ENCODE peak calls at places on chromosome 11, in seven cellular contexts. R is NCI-H1436, P is H9, V is RWPE1, U is heart left ventricle, Q is H7, K is NCI-H1105. Z is an unnamed sample.

GRCh38 chr11:112963368-112963955 is 2.2 kb downstream of the NCAM1 start:
- DNase-seq in R (peak; percentile 38), P (no peak), V (no peak), U (peak; percentile 20), Q (peak; percentile 82), K (peak; percentile 72), Z (no peak)

GRCh38 chr11:1230456-1231395 is 7.9 kb downstream of the MUC5B start:
- DNase-seq in R (no peak), P (peak; percentile 41), V (peak; percentile 52), U (no peak), Q (peak; percentile 82), K (no peak), Z (no peak)

GRCh38 chr11:10295056-10295901 is 1.3 kb upstream of the SBF2 start:
- DNase-seq in R (no peak), P (no peak), V (no peak), U (no peak), Q (peak; percentile 13), K (no peak), Z (no peak)

GRCh38 chr11:128365044-128365443 is 222.3 kb downstream of the ETS1 start:
- DNase-seq in R (no peak), P (no peak), V (peak; percentile 17), U (no peak), Q (no peak), K (no peak), Z (no peak)

GRCh38 chr11:15837901-15838489 is 518.4 kb downstream of the SOX6 start:
- DNase-seq in R (no peak), P (no peak), V (no peak), U (no peak), Q (no peak), K (no peak), Z (no peak)

GRCh38 chr11:61489833-61490585 is 18.5 kb upstream of the LRRC10B start:
- DNase-seq in R (no peak), P (peak; percentile 74), V (no peak), U (peak; percentile 47), Q (peak; percentile 93), K (no peak), Z (no peak)

GRCh38 chr11:36471577-36471976 is 38.5 kb downstream of the TRAF6 start:
- DNase-seq in R (no peak), P (no peak), V (no peak), U (no peak), Q (no peak), K (peak; percentile 3), Z (no peak)

GRCh38 chr11:95092549-95093324 is 3.1 kb downstream of the ENDOD1 start:
- DNase-seq in R (no peak), P (no peak), V (peak; percentile 37), U (no peak), Q (peak; percentile 56), K (no peak), Z (no peak)

GRCh38 chr11:115168229-115168671 is 336.0 kb downstream of the CADM1 start:
- DNase-seq in R (no peak), P (no peak), V (peak; percentile 8), U (peak; percentile 35), Q (no peak), K (no peak), Z (no peak)

GRCh38 chr11:95084509-95084908 is 5.1 kb upstream of the ENDOD1 start:
- DNase-seq in R (no peak), P (no peak), V (peak; percentile 58), U (no peak), Q (no peak), K (no peak), Z (peak; percentile 32)

GRCh38 chr11:32422545-32422944 is 12.8 kb downstream of the WT1 start:
- DNase-seq in R (no peak), P (no peak), V (no peak), U (no peak), Q (no peak), K (no peak), Z (no peak)

GRCh38 chr11:82041764-82042163 is 691.9 kb downstream of the FAM181B start:
- DNase-seq in R (no peak), P (no peak), V (no peak), U (no peak), Q (no peak), K (no peak), Z (no peak)

GRCh38 chr11:66467034-66467659 is 442 bp downstream of the PELI3 start:
- DNase-seq in R (peak; percentile 35), P (no peak), V (peak; percentile 50), U (no peak), Q (no peak), K (no peak), Z (no peak)

GRCh38 chr11:71321433-71322191 is 69.2 kb upstream of the SHANK2 start:
- DNase-seq in R (no peak), P (no peak), V (no peak), U (no peak), Q (no peak), K (no peak), Z (no peak)

GRCh38 chr11:11524436-11525038 is 97.3 kb downstream of the GALNT18 start:
- DNase-seq in R (no peak), P (no peak), V (no peak), U (no peak), Q (no peak), K (no peak), Z (no peak)

GRCh38 chr11:88171982-88172381 is 3.3 kb downstream of the RAB38 start:
- DNase-seq in R (no peak), P (no peak), V (no peak), U (no peak), Q (no peak), K (no peak), Z (no peak)

GRCh38 chr11:7020183-7020917 is at the start of the genes NLRP14 and ZNF214:
- DNase-seq in R (peak; percentile 60), P (peak; percentile 98), V (peak; percentile 98), U (peak; percentile 90), Q (peak; percentile 88), K (peak; percentile 56), Z (no peak)

GRCh38 chr11:122998727-122999370 is 17.2 kb upstream of the BSX start:
- DNase-seq in R (no peak), P (no peak), V (no peak), U (no peak), Q (no peak), K (no peak), Z (no peak)

GRCh38 chr11:78000193-78000592 is 5.7 kb upstream of the INTS4 start:
- DNase-seq in R (peak; percentile 75), P (peak; percentile 73), V (peak; percentile 51), U (no peak), Q (peak; percentile 70), K (peak; percentile 79), Z (peak; percentile 25)

GRCh38 chr11:9180784-9181183 is 84.4 kb downstream of the DENND5A start:
- DNase-seq in R (no peak), P (no peak), V (no peak), U (no peak), Q (no peak), K (no peak), Z (no peak)

GRCh38 chr11:109644158-109644557 is 222.2 kb downstream of the C11orf87 start:
- DNase-seq in R (no peak), P (no peak), V (no peak), U (peak; percentile 44), Q (no peak), K (peak; percentile 89), Z (no peak)

GRCh38 chr11:67651976-67652895 is 1.7 kb upstream of the ACY3 start:
- DNase-seq in R (no peak), P (no peak), V (no peak), U (no peak), Q (no peak), K (no peak), Z (no peak)

GRCh38 chr11:79304599-79305212 is 136.1 kb downstream of the TENM4 start:
- DNase-seq in R (no peak), P (no peak), V (no peak), U (no peak), Q (no peak), K (no peak), Z (no peak)

GRCh38 chr11:93905384-93905783 is 55.0 kb upstream of the VSTM5 start:
- DNase-seq in R (no peak), P (no peak), V (no peak), U (no peak), Q (no peak), K (no peak), Z (no peak)

GRCh38 chr11:75350122-75350742 is 1.2 kb downstream of the ARRB1 start:
- DNase-seq in R (no peak), P (no peak), V (no peak), U (no peak), Q (no peak), K (no peak), Z (no peak)

GRCh38 chr11:18706330-18707243 is 8.0 kb downstream of the TMEM86A start:
- DNase-seq in R (no peak), P (no peak), V (no peak), U (peak; percentile 79), Q (peak; percentile 84), K (peak; percentile 63), Z (peak; percentile 37)

GRCh38 chr11:27013741-27014415 is 20.0 kb downstream of the FIBIN start:
- DNase-seq in R (no peak), P (no peak), V (peak; percentile 4), U (no peak), Q (no peak), K (no peak), Z (no peak)

Z was measured in activated T-helper 1 cell treated with anti-CD3 and anti-CD28 coated beads, Interleukin-12 subunit alpha, Interleukin-12 subunit beta, Interleukin-2, Interleukin-4 antibody, amounts not matched to agents 30 ng/mL and 10 ng/mL and 1 ng/mL, durations not matched to agents 14 hours and 24 hours and 36 hours.